ENCODE peak calls at places on chromosomes 16 and 17, in seven cellular contexts. J is brain microvascular endothelial cell, Q is mesendoderm, H is A549, L is thoracic aorta, S is Panc1, A is left lung. O is an unnamed sample.
A peak's percentile ranks its signal among the peaks of the same experiment; 100 is the strongest.

GRCh38 chr17:81084691-81085419 is 49.9 kb downstream of the BAIAP2 start:
- DNase-seq in L (no peak), H (no peak), A (peak; percentile 61), S (no peak), J (no peak), Q (no peak), O (no peak)

GRCh38 chr17:82020874-82021727 is 1.6 kb downstream of the CENPX start:
- DNase-seq in H (peak; percentile 90), S (no peak), Q (peak; percentile 64), L (no peak), J (peak; percentile 59), A (peak; percentile 77), O (no peak)

GRCh38 chr16:22352119-22352518 is 22.3 kb downstream of the CDR2 start:
- DNase-seq in H (no peak), Q (no peak), L (no peak), J (no peak), S (no peak), A (no peak), O (no peak)

GRCh38 chr17:76593338-76593737 is 7.7 kb upstream of the ST6GALNAC2 start:
- DNase-seq in S (no peak), H (no peak), J (no peak), A (no peak), Q (peak; percentile 42), L (no peak), O (no peak)

GRCh38 chr16:46728804-46729203 is 19.3 kb downstream of the MYLK3 start:
- DNase-seq in A (no peak), J (no peak), S (no peak), H (no peak), L (no peak), Q (no peak), O (peak; percentile 58)

GRCh38 chr16:85699628-85700027 is 10.9 kb upstream of the GINS2 start:
- DNase-seq in L (no peak), A (no peak), S (no peak), J (peak; percentile 69), Q (peak; percentile 47), H (peak; percentile 35), O (no peak)

GRCh38 chr16:72536673-72537435 is 364.9 kb upstream of the PMFBP1 start:
- DNase-seq in Q (no peak), S (no peak), L (no peak), J (no peak), H (no peak), A (no peak), O (no peak)

GRCh38 chr17:38403491-38403890 is 24.8 kb upstream of the ARHGAP23 start:
- DNase-seq in A (no peak), S (no peak), L (no peak), Q (peak; percentile 67), J (no peak), H (peak; percentile 56), O (no peak)

GRCh38 chr17:16465861-16466338 is 26.1 kb downstream of the LRRC75A start:
- DNase-seq in Q (peak; percentile 58), S (no peak), H (no peak), J (no peak), L (no peak), A (peak; percentile 38), O (no peak)
- H3K4me3 ChIP-seq in Q (no peak overlapping the region), S (no peak overlapping the region), H (no peak overlapping the region), J (no peak overlapping the region), L (no peak overlapping the region), A (no peak overlapping the region), O (no peak overlapping the region)

GRCh38 chr17:65092262-65092661 is 35.7 kb upstream of the GNA13 start:
- DNase-seq in J (no peak), A (no peak), Q (peak; percentile 27), L (no peak), S (no peak), H (peak; percentile 64), O (no peak)

GRCh38 chr17:65095465-65095864 is 38.9 kb upstream of the GNA13 start:
- DNase-seq in A (no peak), L (no peak), H (no peak), Q (no peak), J (no peak), S (no peak), O (no peak)

GRCh38 chr17:65088621-65089385 is 32.3 kb upstream of the GNA13 start:
- DNase-seq in H (no peak), A (no peak), J (no peak), Q (no peak), S (no peak), L (no peak), O (no peak)

GRCh38 chr17:65097110-65097509 is 40.1 kb upstream of the RGS9 start:
- DNase-seq in S (no peak), Q (no peak), A (no peak), J (no peak), L (no peak), H (peak; percentile 18), O (no peak)

DNA sequence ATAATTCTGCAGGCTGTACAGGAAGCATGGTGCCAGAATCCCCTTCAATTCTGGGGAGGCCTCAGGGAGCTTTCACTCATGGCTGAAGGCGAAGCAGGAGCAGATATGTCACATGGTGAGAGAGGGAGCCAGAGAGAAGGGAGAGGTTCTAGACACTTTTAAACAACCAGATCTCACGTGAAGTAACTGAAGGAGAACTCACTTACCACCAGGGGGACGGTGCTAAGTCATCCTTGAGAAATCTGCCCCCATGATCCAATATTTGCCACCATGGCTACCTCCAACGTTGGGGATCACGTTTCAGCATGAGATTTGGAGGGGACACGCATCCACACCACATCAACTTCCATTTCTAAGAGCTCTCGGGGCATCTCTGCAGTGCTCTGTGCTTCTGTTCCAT is 37.4 kb upstream of the GNA13 start:
- DNase-seq in S (no peak), Q (peak; percentile 54), J (no peak), H (peak; percentile 45), A (no peak), L (no peak), O (no peak)
- H3K4me3 ChIP-seq in S (no peak overlapping the region), Q (no peak overlapping the region), J (no peak overlapping the region), H (no peak overlapping the region), A (no peak overlapping the region), L (no peak overlapping the region), O (no peak overlapping the region)

DNA sequence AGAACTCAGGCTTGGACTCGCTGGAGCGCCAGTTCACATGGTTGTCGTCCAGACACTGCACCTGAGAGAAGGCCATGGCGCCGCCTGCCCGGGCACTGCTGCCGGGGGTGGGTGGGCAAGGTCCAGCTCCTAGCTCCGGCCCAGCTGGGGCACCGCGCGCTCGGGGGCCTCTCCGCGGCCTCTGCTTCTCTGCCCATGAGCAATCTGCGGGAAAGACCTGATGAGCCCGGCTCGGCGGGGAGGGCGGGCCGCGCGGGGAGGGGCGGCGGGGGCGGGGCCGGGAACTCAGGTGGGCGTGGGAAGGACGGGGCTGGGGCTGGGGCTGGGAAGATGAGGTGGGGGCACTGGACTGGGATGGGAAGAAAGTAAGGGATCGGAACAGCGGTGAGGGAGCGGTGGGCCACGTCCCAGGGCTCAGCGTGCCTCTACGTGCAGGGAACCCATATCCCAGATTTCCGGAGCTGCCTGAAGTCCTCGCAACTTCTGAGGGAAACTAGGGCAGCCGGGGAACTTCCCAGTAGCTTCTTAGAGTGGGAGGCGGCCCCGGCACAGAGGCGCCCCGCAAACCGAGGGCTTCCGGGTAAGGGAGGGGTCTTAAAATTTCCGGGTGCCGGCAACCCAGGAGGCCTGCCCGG is 481 bp downstream of the FAM83G start:
- DNase-seq in J (no peak), Q (peak; percentile 76), A (no peak), S (no peak), L (no peak), H (peak; percentile 58), O (no peak)
- H3K4me3 ChIP-seq in J (peak overlapping the region; percentile 66), Q (peak overlapping the region; percentile 73), A (peak overlapping the region; percentile 48), S (peak overlapping the region; percentile 61), L (peak overlapping the region; percentile 93), H (peak overlapping the region; percentile 69), O (peak overlapping the region; percentile 68)

DNA sequence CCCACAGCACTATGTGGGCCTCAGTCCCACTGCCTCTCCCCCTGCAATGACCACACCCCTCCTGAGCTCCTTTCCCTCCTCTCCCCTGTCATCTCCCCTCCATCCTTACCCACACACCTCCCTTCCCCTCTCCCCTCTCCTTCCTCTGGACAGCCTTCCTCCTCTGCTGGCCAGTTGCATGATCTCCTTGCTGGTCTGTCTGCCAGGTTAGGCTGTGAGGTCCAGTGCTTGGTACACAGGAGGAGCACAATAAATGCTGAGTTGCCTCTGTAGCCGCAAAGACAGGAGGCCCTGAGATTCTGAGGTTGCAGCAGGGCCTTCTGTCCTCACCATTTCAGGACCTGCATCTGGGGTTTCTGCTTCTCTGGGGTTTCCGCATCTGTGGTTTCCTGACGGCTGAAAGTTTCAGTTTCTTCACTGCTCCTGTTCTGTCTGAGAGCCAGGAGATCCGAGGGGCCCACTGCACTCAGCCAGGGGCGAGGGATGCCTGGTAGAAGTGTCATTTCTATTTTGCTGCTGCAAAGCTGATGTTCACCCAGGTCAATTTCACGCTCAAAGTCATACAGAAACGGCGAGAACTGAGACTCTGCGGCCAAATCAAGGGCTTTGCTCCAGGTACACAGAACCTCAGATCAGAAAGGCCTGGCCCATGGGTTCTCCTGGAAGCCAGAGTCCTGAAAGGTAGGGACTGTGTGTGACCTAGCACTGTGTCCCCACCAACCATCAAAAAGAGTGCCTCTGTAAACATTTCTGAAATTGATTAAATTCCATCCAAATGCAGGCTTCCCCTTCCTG is 4.6 kb upstream of the SLC12A3 start:
- DNase-seq in H (no peak), J (no peak), S (no peak), L (no peak), A (no peak), Q (no peak), O (no peak)
- H3K4me3 ChIP-seq in H (no peak overlapping the region), J (no peak overlapping the region), S (no peak overlapping the region), L (no peak overlapping the region), A (no peak overlapping the region), Q (no peak overlapping the region), O (no peak overlapping the region)

GRCh38 chr16:55832788-55833583 is at the start of gene CES1:
- DNase-seq in A (peak; percentile 64), Q (peak; percentile 37), H (peak; percentile 34), L (no peak), J (no peak), S (no peak), O (peak; percentile 83)
- H3K4me3 ChIP-seq in A (peak within 1 kb of the TSS; percentile 15), Q (no peak within 1 kb of the TSS), H (peak within 1 kb of the TSS; percentile 36), L (no peak within 1 kb of the TSS), J (no peak within 1 kb of the TSS), S (peak within 1 kb of the TSS; percentile 21), O (peak within 1 kb of the TSS; percentile 6)

O was measured in suprapubic skin.